ENCODE peak calls at places on chromosomes 7 and 10, in ten cellular contexts. Y is HCT116, H is transverse colon, K is stomach, B is breast epithelium, F is heart left ventricle, I is adrenal gland, S is right lobe of liver, R is vagina, Z is body of pancreas. J is an unnamed sample.

GRCh38 chr7:91852263-91852741 is 28.2 kb downstream of the MTERF1 start:
- DNase-seq in Y (no peak), H (no peak), K (no peak), B (no peak), F (no peak), I (no peak), S (no peak), R (no peak), Z (no peak), J (no peak)

GRCh38 chr7:29920491-29920890 is 69.1 kb downstream of the SCRN1 start:
- DNase-seq in Y (no peak), H (no peak), K (no peak), B (no peak), F (no peak), I (no peak), S (no peak), R (no peak), Z (no peak), J (no peak)

GRCh38 chr10:23870612-23871011 is 338.3 kb upstream of the KIAA1217 start:
- DNase-seq in Y (no peak), H (no peak), K (no peak), B (no peak), F (no peak), I (no peak), S (no peak), R (no peak), Z (no peak), J (no peak)

GRCh38 chr7:79084423-79084822 is 369.0 kb downstream of the MAGI2 start:
- DNase-seq in Y (no peak), H (no peak), K (no peak), B (no peak), F (no peak), I (no peak), S (no peak), R (no peak), Z (no peak), J (no peak)

GRCh38 chr10:129955591-129956284 is 8.3 kb downstream of the EBF3 start:
- DNase-seq in Y (no peak), H (no peak), K (no peak), B (no peak), F (no peak), I (no peak), S (no peak), R (no peak), Z (no peak), J (no peak)

GRCh38 chr10:21172774-21173432 is 275.8 kb upstream of the NEBL start:
- DNase-seq in Y (no peak), H (peak; percentile 17), K (peak; percentile 32), B (peak; percentile 34), F (peak; percentile 30), I (no peak), S (no peak), R (no peak), Z (peak; percentile 36), J (no peak)

GRCh38 chr10:79022565-79023488 is 45.9 kb upstream of the ZMIZ1 start:
- DNase-seq in Y (peak; percentile 35), H (peak; percentile 28), K (no peak), B (no peak), F (peak; percentile 79), I (peak; percentile 45), S (peak; percentile 58), R (no peak), Z (peak; percentile 24), J (no peak)

GRCh38 chr10:130357226-130357625 is 221.0 kb downstream of the GLRX3 start:
- DNase-seq in Y (no peak), H (no peak), K (no peak), B (no peak), F (no peak), I (no peak), S (peak; percentile 16), R (no peak), Z (no peak), J (no peak)

GRCh38 chr7:142461437-142461836 is 203.6 kb upstream of the PRSS58 start:
- DNase-seq in Y (no peak), H (no peak), K (no peak), B (no peak), F (no peak), I (no peak), S (no peak), R (no peak), Z (no peak), J (no peak)

GRCh38 chr10:102645388-102645740 is 1.1 kb downstream of the TRIM8 start:
- DNase-seq in Y (peak; percentile 39), H (peak; percentile 80), K (peak; percentile 88), B (peak; percentile 85), F (peak; percentile 88), I (peak; percentile 90), S (peak; percentile 88), R (no peak), Z (peak; percentile 96), J (peak; percentile 76)

GRCh38 chr10:70567603-70568002 is 34.9 kb downstream of the PRF1 start:
- DNase-seq in Y (no peak), H (no peak), K (no peak), B (no peak), F (no peak), I (no peak), S (no peak), R (no peak), Z (no peak), J (no peak)

GRCh38 chr10:77320852-77321496 is 316.6 kb downstream of the KCNMA1 start:
- DNase-seq in Y (no peak), H (no peak), K (no peak), B (no peak), F (no peak), I (no peak), S (no peak), R (no peak), Z (no peak), J (no peak)

DNA sequence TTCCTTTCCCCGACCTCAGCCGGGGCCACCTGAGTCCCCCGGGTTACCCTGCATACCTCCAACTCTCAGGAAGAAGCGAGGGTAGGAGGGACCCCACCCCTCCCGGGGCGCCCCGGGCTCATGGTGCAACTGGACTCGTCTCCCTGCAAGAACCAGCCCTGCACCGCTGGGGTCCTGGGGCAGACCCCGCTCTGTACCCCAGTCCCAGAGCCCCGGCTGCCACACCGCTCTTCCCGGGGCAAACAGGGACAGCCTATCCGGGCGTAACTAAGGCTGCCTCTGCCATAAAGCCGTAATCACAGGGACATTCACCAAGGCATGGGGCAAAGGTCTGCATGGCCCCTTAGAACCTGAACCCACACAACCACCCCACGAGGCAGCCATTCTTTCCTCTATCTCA is 6.7 kb upstream of the MAFK start:
- DNase-seq in Y (no peak), H (peak; percentile 79), K (no peak), B (no peak), F (no peak), I (no peak), S (no peak), R (no peak), Z (no peak), J (no peak)
- TF ChIP-seq POLR2A in Y (no peak), H (no peak), K (no peak), B (no peak), F (no peak), I (no peak), S (no peak), R (no peak), Z (no peak), J (no peak)

DNA sequence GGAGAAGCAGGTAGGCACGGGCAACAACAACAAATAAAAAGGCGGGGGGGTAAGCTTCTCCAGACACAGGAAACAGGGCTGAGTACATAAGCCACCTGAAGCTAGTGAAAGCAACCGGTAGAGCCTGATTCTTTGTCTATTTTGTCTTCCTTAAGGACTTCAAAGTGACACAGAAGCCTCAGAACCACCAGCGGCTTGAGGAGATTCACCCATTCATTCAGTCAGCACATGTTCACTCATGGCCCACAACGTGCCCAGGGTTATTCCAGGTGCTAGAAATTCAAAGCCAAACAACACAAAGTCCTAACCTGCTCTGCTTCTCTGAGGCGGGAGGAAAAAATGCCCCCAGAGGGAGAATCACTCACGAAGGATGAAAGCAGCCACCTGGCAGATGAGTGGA is 69.3 kb upstream of the C7orf33 start:
- DNase-seq in Y (no peak), H (no peak), K (no peak), B (no peak), F (no peak), I (no peak), S (no peak), R (no peak), Z (no peak), J (no peak)
- H3K4me1 ChIP-seq in Y (no peaks in the 10 kb centered on the region), H (no peaks in the 10 kb centered on the region), K (no peaks in the 10 kb centered on the region), B (no peaks in the 10 kb centered on the region), F (no peaks in the 10 kb centered on the region), I (no peaks in the 10 kb centered on the region), S (no peaks in the 10 kb centered on the region), R (no peaks in the 10 kb centered on the region), Z (no peaks in the 10 kb centered on the region), J (no peaks in the 10 kb centered on the region)

GRCh38 chr10:76309744-76310441 is 878.5 kb downstream of the LRMDA start:
- DNase-seq in Y (no peak), H (no peak), K (no peak), B (no peak), F (no peak), I (peak; percentile 45), S (no peak), R (no peak), Z (no peak), J (peak; percentile 65)
- H3K27ac ChIP-seq in Y (no peak overlapping the region), H (no peak overlapping the region), K (peak overlapping the region; percentile 48), B (no peak overlapping the region), F (no peak overlapping the region), I (peak overlapping the region; percentile 56), S (no peak overlapping the region), R (peak overlapping the region; percentile 24), Z (no peak overlapping the region), J (peak overlapping the region; percentile 62)

DNA sequence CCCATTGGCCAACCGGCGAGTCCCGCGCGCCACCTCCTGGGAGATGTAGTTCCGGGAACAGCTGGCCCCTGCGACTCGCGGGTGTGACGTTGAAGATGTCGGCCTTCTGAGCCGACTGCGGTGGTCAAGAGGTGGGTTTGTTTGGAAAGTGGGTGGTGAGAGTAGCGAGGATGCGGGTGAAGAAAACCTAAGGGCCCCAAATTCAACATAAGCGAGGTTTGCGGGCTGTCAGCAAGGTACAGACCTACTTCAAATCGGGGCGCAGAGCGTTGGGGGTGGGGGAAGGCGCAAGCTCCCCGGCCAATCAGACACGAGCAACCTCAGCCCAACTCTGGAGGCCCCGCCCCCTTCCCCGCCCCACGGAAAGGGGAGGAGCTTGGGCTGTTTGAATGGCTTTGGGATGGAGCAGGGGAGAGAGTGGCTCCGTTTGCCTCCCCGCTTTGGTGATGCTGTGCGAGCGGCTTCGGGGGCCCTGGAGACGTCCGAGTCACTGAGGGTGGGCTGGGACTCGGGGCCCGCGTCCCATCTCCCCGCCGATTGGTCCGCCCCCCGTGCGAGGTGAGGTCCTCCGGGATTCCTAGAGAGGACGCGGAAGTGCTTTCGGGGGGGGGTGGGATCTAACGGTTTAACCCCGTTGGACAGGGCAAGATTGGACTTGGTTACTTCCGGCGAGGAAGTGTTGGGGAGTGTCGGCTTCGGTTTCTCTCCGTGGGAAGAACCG is at the start of gene ZKSCAN5:
- DNase-seq in Y (peak; percentile 94), H (peak; percentile 99), K (peak; percentile 99), B (peak; percentile 98), F (peak; percentile 99), I (peak; percentile 99), S (peak; percentile 99), R (peak; percentile 99), Z (peak; percentile 99), J (peak; percentile 98)
- TF ChIP-seq POLR2A in Y (peak; percentile 76), H (peak; percentile 81), K (no peak), B (peak; percentile 52), F (no peak), I (peak; percentile 34), S (peak; percentile 62), R (no peak), Z (peak; percentile 82), J (no peak)

J was measured in uterus.